ENCODE peak calls at places on chromosomes 11 and 22, in seven cellular contexts. R is stomach, B is sigmoid colon, T is endothelial cell of umbilical vein, Q is spleen, Z is GM12878, X is HCT116. I is an unnamed sample.

GRCh38 chr22:17570851-17571631 is 7.7 kb downstream of the SLC25A18 start:
- DNase-seq in R (peak), B (peak), T (no peak), Q (peak), Z (no peak), X (no peak), I (no peak)

GRCh38 chr22:43078522-43078921 is 10.7 kb downstream of the TTLL1 start:
- DNase-seq in R (no peak), B (no peak), T (no peak), Q (no peak), Z (no peak), X (no peak), I (no peak)

GRCh38 chr22:46051646-46052045 is 74.7 kb upstream of the WNT7B start:
- DNase-seq in R (peak), B (peak), T (no peak), Q (peak), Z (no peak), X (no peak), I (no peak)

GRCh38 chr11:12611352-12611751 is 62.9 kb upstream of the TEAD1 start:
- DNase-seq in R (no peak), B (no peak), T (no peak), Q (no peak), Z (no peak), X (no peak), I (no peak)

GRCh38 chr11:59380263-59381059 is 21.8 kb downstream of the OR5AN1 start:
- DNase-seq in R (no peak), B (no peak), T (no peak), Q (no peak), Z (peak), X (no peak), I (no peak)

GRCh38 chr11:2799881-2800654 is 85.5 kb downstream of the CDKN1C start:
- DNase-seq in R (peak), B (peak), T (no peak), Q (peak), Z (no peak), X (no peak), I (no peak)

GRCh38 chr11:3095712-3096361 is 38.6 kb upstream of the CARS1 start:
- DNase-seq in R (peak), B (peak), T (peak), Q (no peak), Z (no peak), X (no peak), I (peak)

GRCh38 chr11:95231881-95232605 is 1.0 kb upstream of the SESN3 start:
- DNase-seq in R (peak), B (peak), T (peak), Q (peak), Z (no peak), X (no peak), I (no peak)

GRCh38 chr22:32130464-32130863 is 28.6 kb downstream of the C22orf42 start:
- DNase-seq in R (no peak), B (no peak), T (no peak), Q (no peak), Z (no peak), X (no peak), I (peak)

GRCh38 chr11:35826949-35827348 is 116.9 kb upstream of the LDLRAD3 start:
- DNase-seq in R (no peak), B (no peak), T (no peak), Q (no peak), Z (no peak), X (no peak), I (no peak)

GRCh38 chr11:96293583-96293982 is 49.4 kb downstream of the MAML2 start:
- DNase-seq in R (no peak), B (no peak), T (peak), Q (no peak), Z (peak), X (no peak), I (no peak)

GRCh38 chr22:23281406-23282088 is 101.2 kb downstream of the BCR start:
- DNase-seq in R (peak), B (peak), T (peak), Q (peak), Z (peak), X (peak), I (no peak)

GRCh38 chr11:92894197-92894596 is 75.3 kb upstream of the MTNR1B start:
- DNase-seq in R (no peak), B (no peak), T (no peak), Q (no peak), Z (no peak), X (no peak), I (no peak)

GRCh38 chr11:76361365-76361764 is 19.6 kb downstream of the THAP12 start:
- DNase-seq in R (no peak), B (no peak), T (no peak), Q (no peak), Z (no peak), X (no peak), I (no peak)

GRCh38 chr11:82403640-82404305 is 329.9 kb downstream of the FAM181B start:
- DNase-seq in R (no peak), B (no peak), T (no peak), Q (no peak), Z (no peak), X (no peak), I (no peak)

GRCh38 chr22:28976588-28976987 is 85.0 kb downstream of the C22orf31 start:
- DNase-seq in R (no peak), B (no peak), T (peak), Q (no peak), Z (no peak), X (peak), I (no peak)

GRCh38 chr11:129249351-129249750 is 57.2 kb upstream of the ARHGAP32 start:
- DNase-seq in R (no peak), B (no peak), T (no peak), Q (no peak), Z (no peak), X (no peak), I (no peak)

GRCh38 chr11:33403344-33403743 is 146.2 kb downstream of the HIPK3 start:
- DNase-seq in R (no peak), B (no peak), T (no peak), Q (no peak), Z (no peak), X (no peak), I (no peak)

GRCh38 chr22:40922484-40923303 is 28.5 kb upstream of the RBX1 start:
- DNase-seq in R (no peak), B (no peak), T (peak), Q (no peak), Z (peak), X (peak), I (no peak)

GRCh38 chr11:19441288-19441687 is 200.5 kb upstream of the E2F8 start:
- DNase-seq in R (no peak), B (no peak), T (no peak), Q (no peak), Z (no peak), X (no peak), I (no peak)

GRCh38 chr11:134276396-134277175 is 407 bp downstream of the GLB1L3 start:
- DNase-seq in R (no peak), B (no peak), T (no peak), Q (no peak), Z (no peak), X (no peak), I (peak)

GRCh38 chr11:116946414-116946813 is 109.0 kb upstream of the APOA1 start:
- DNase-seq in R (no peak), B (no peak), T (peak), Q (no peak), Z (no peak), X (no peak), I (no peak)

GRCh38 chr11:56841210-56841810 is 92.8 kb upstream of the OR9G4 start:
- DNase-seq in R (peak), B (no peak), T (peak), Q (no peak), Z (peak), X (peak), I (no peak)

GRCh38 chr22:49735411-49736311 is 92.0 kb downstream of the BRD1 start:
- DNase-seq in R (peak), B (peak), T (peak), Q (no peak), Z (no peak), X (no peak), I (peak)

GRCh38 chr22:19876314-19876940 is 21.8 kb upstream of the GNB1L start:
- DNase-seq in R (no peak), B (peak), T (peak), Q (peak), Z (no peak), X (no peak), I (no peak)

GRCh38 chr22:24725736-24726135 is 48.8 kb downstream of the PIWIL3 start:
- DNase-seq in R (no peak), B (no peak), T (no peak), Q (no peak), Z (no peak), X (no peak), I (no peak)

GRCh38 chr11:73473252-73473651 is 97.1 kb downstream of the RELT start:
- DNase-seq in R (no peak), B (no peak), T (no peak), Q (no peak), Z (no peak), X (no peak), I (no peak)

GRCh38 chr11:73154178-73154577 is 12.1 kb upstream of the FCHSD2 start:
- DNase-seq in R (no peak), B (peak), T (no peak), Q (peak), Z (peak), X (no peak), I (no peak)

GRCh38 chr22:27880778-27881394 is 38.2 kb downstream of the PITPNB start:
- DNase-seq in R (no peak), B (no peak), T (peak), Q (no peak), Z (no peak), X (peak), I (no peak)

GRCh38 chr11:43747130-43747802 is 66.7 kb downstream of the HSD17B12 start:
- DNase-seq in R (no peak), B (no peak), T (no peak), Q (no peak), Z (no peak), X (no peak), I (no peak)

GRCh38 chr11:41316726-41317125 is 142.7 kb downstream of the LRRC4C start:
- DNase-seq in R (no peak), B (no peak), T (no peak), Q (no peak), Z (no peak), X (no peak), I (no peak)

GRCh38 chr11:64355078-64355940 is 3.7 kb upstream of the RPS6KA4 start:
- DNase-seq in R (peak), B (peak), T (peak), Q (peak), Z (no peak), X (peak), I (no peak)
- TF ChIP-seq POLR2AphosphoS5 in R (peak), B (no peak), T (peak), Q (peak), Z (no peak), X (peak), I (peak)

DNA sequence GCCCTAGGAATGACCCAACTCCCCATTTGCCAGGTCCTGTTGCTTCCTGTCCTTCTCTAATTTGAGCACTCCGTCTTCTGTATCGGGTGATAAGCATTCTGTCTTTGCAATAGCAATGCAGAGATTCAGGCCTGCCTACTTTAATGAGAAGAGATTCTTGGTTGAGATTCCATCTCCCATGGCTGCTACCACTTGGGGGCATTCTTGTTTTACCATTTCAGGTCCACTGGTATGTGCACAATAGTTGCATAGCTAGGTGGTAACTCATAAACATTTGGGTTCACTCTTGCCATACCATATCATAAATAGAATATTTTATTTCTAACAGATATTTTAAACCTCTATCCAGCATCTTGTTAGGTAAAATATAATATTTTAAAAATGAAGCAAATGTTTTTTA is 34.4 kb upstream of the CALCB start:
- DNase-seq in R (no peak), B (no peak), T (no peak), Q (no peak), Z (no peak), X (peak), I (no peak)
- TF ChIP-seq CTCF in R (no peak), B (no peak), T (no peak), Q (no peak), Z (no peak), X (peak), I (no peak)

GRCh38 chr11:46456676-46457432 is 65.3 kb upstream of the CHRM4 start:
- DNase-seq in R (no peak), B (no peak), T (no peak), Q (no peak), Z (no peak), X (no peak), I (no peak)
- TF ChIP-seq POLR2AphosphoS5 in R (no peak), B (no peak), T (no peak), Q (no peak), Z (no peak), X (no peak), I (no peak)

GRCh38 chr11:71221851-71222250 is 30.5 kb downstream of the SHANK2 start:
- DNase-seq in R (no peak), B (peak), T (no peak), Q (peak), Z (no peak), X (no peak), I (no peak)
- TF ChIP-seq CTCF in R (no peak), B (no peak), T (no peak), Q (no peak), Z (no peak), X (no peak), I (no peak)

GRCh38 chr11:119481021-119481666 is 58.2 kb upstream of the THY1 start:
- DNase-seq in R (peak), B (peak), T (peak), Q (peak), Z (peak), X (no peak), I (peak)
- TF ChIP-seq POLR2AphosphoS5 in R (peak), B (no peak), T (no peak), Q (no peak), Z (no peak), X (no peak), I (peak)

GRCh38 chr11:85694385-85694980 is 8.5 kb upstream of the CCDC89 start:
- DNase-seq in R (no peak), B (no peak), T (peak), Q (no peak), Z (no peak), X (peak), I (no peak)
- TF ChIP-seq CTCF in R (peak), B (no peak), T (peak), Q (peak), Z (peak), X (peak), I (no peak)

I was measured in vagina.